ENCODE peak calls at places on chromosomes 4 and X, in eight cellular contexts. F is NCI-H1092; U is GF-D8; C is endothelial cell; R is stimulated activated CD4-positive, alpha-beta T cell treated with anti-CD3 and anti-CD28 coated beads, Interleukin-2, amount 100 ng/mL, for 24 hours; Q is anterior cingulate cortex; N is skeletal muscle cell; V is substantia nigra. A is an unnamed sample.

GRCh38 chr4:65083076-65083475 is 587.2 kb downstream of the EPHA5 start:
- DNase-seq in F (no peak), U (no peak), C (no peak), R (no peak), Q (no peak), N (no peak), V (no peak), A (peak)

GRCh38 chr4:105399535-105400161 is 74.2 kb downstream of the PPA2 start:
- DNase-seq in F (no peak), U (no peak), C (no peak), R (no peak), Q (no peak), N (peak), V (no peak), A (peak)

GRCh38 chrX:53558646-53559045 is 124.5 kb upstream of the HSD17B10 start:
- DNase-seq in F (no peak), U (no peak), C (no peak), R (no peak), Q (no peak), N (no peak), V (no peak), A (no peak)

GRCh38 chrX:106774981-106775380 is 27.5 kb upstream of the TBC1D8B start:
- DNase-seq in F (no peak), U (no peak), C (no peak), R (no peak), Q (no peak), N (no peak), V (no peak), A (no peak)

GRCh38 chrX:9534686-9535085 is 69.8 kb downstream of the TBL1X start:
- DNase-seq in F (no peak), U (no peak), C (no peak), R (no peak), Q (no peak), N (no peak), V (no peak), A (peak)

GRCh38 chr4:3706111-3706511 is 60.1 kb upstream of the ADRA2C start:
- DNase-seq in F (no peak), U (no peak), C (no peak), R (no peak), Q (no peak), N (no peak), V (no peak), A (no peak)

GRCh38 chrX:103101280-103102042 is 8.5 kb upstream of the NXF3 start:
- DNase-seq in F (no peak), U (no peak), C (no peak), R (no peak), Q (no peak), N (no peak), V (no peak), A (no peak)

GRCh38 chr4:164383187-164384181 is 370.4 kb upstream of the SMIM31 start:
- DNase-seq in F (no peak), U (no peak), C (peak), R (no peak), Q (peak), N (no peak), V (peak), A (peak)

A was measured in myocyte.